ENCODE peak calls at places on chromosome 13, in five cellular contexts. A is body of pancreas, Y is HCT116, M is left lung, R is tibial nerve. W is an unnamed sample. For H3K9me3, the result is how much of the 10 kb centered on the place peaks cover.

GRCh38 chr13:41827507-41828213 is 133.2 kb downstream of the VWA8 start:
- DNase-seq in A (peak), Y (peak), M (no peak), R (peak), W (no peak)

GRCh38 chr13:110431851-110432294 is 124.8 kb downstream of the COL4A2 start:
- DNase-seq in A (no peak), Y (no peak), M (no peak), R (no peak), W (no peak)

GRCh38 chr13:66803759-66804456 is 426.2 kb downstream of the PCDH9 start:
- DNase-seq in A (no peak), Y (no peak), M (no peak), R (no peak), W (no peak)

GRCh38 chr13:43583331-43583730 is 203.4 kb downstream of the ENOX1 start:
- DNase-seq in A (no peak), Y (no peak), M (no peak), R (no peak), W (no peak)

GRCh38 chr13:50244913-50245574 is 229.8 kb downstream of the KCNRG start:
- DNase-seq in A (peak), Y (peak), M (peak), R (no peak), W (peak)

GRCh38 chr13:21076265-21076653 is 14.9 kb upstream of the LATS2 start:
- DNase-seq in A (no peak), Y (no peak), M (no peak), R (no peak), W (no peak)

GRCh38 chr13:20399961-20400360 is 125.7 kb downstream of the CRYL1 start:
- DNase-seq in A (no peak), Y (no peak), M (no peak), R (no peak), W (no peak)

GRCh38 chr13:21663197-21663596 is 7.7 kb upstream of the FGF9 start:
- DNase-seq in A (no peak), Y (no peak), M (no peak), R (no peak), W (no peak)

GRCh38 chr13:39273953-39274352 is 235.7 kb downstream of the NHLRC3 start:
- DNase-seq in A (peak), Y (no peak), M (no peak), R (no peak), W (no peak)

GRCh38 chr13:106033634-106034033 is 501.8 kb downstream of the EFNB2 start:
- DNase-seq in A (no peak), Y (no peak), M (no peak), R (no peak), W (no peak)

DNA sequence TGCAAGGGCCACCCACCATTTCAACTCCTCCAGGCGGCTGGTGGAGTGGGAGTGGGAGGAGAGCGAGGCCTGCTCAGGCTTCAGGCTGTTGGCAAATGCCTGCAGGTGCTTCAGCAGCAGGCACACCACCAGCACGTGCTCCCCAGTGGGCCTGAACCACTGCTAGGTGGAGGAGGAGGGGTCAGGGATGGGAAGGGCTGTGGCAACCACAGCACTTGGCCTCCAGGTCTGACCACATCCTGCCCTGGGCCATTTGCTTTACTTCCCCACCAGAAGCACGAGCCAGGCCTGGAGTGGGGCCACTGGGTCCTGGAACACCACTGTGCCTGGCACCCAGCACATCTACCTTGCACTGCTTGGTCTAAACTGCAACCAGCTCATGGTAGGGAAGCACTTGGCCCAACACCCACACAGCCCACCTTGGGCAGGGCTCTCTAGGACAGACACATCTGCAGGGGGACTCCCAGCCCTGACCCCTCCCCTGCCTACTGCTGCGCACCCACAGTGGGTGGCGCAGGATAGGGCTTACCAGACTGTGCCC is 26.2 kb downstream of the TUBA3C start:
- DNase-seq in A (no peak), Y (no peak), M (no peak), R (no peak), W (no peak)
- H3K9me3 ChIP-seq in A (under half), Y (under half), M (under half), R (under half), W (under half)

DNA sequence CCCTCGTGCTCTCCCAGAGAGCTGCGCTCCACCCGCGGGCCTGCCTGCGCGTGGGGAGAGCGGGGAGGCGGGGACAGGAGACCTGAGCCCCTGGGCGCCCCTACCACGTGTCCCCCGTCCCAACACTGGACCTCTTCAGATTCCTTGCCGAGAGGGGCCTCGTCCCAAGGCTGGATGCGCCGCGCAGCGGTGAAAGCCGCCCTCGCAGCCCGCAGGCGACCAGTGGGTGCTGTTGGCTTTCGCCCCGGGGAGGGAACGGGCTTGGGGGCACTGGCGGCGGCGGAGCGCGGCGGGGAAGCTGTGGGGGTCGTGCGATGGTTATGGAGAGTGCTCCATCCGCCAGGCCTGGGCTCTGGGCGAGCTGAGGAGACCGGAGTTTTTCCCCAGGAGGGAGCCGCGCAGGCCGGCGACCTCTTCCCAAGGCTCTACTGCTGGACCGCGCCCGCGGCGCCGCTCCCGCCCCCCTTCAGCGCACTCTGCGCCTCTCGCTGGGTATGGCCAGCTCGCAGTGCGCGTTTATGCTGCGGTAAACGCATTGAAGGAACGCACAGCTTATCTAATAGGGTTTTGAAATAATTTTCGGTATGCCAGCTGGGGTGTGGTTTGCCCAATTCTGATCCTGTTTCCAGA is 17.2 kb upstream of the RNF17 start:
- DNase-seq in A (no peak), Y (no peak), M (no peak), R (no peak), W (no peak)
- H3K27ac ChIP-seq in A (no peak), Y (no peak), M (no peak), R (no peak), W (no peak)

DNA sequence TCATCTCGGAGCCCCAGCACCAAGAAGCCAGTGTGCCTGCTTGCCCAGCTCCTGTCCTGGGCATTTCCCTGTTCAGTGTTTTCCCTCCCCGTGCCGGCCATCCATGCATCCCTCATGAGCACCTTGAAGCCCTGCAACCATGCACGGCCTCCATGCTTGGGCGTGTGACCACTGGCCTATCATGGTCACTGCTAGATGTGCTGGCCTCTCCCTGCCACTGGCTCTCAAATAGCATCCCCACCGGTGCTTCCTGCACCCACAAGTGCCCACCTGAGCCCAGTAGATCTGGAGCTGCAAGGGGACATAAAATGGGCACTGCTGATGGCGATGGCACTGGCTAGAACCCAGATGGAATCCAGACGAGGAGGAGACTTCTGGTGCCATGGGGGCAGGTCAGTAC is 126.0 kb downstream of the TUBA3C start:
- DNase-seq in A (no peak), Y (no peak), M (no peak), R (no peak), W (peak)
- H3K9me3 ChIP-seq in A (under half), Y (under half), M (under half), R (under half), W (under half)

DNA sequence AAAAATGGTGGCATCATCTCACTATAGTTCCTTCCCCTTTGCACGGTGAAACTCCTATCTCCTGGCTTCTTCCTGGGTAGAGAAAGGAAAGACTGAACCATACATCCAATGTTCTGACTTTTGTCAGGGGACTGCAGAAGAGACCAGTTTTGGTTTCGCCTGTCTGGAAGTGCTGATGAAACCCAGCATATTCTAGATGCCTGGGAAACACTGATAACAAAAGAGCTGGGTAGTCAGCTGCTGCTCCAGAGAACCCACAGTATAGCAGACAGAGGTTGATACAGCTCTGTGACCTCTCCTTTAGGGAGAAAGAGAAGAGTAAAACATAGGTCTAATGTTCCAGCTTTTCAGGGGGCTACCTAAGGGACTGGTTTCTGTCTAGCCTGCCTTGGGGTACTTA is 695.3 kb downstream of the DIAPH3 start:
- DNase-seq in A (no peak), Y (no peak), M (no peak), R (no peak), W (no peak)
- H3K27ac ChIP-seq in A (no peak), Y (no peak), M (no peak), R (no peak), W (no peak)

GRCh38 chr13:18949970-18950369 is 231.7 kb downstream of the TUBA3C start:
- DNase-seq in A (no peak), Y (no peak), M (no peak), R (no peak), W (no peak)
- H3K9me3 ChIP-seq in A (under half), Y (under half), M (under half), R (under half), W (under half)

DNA sequence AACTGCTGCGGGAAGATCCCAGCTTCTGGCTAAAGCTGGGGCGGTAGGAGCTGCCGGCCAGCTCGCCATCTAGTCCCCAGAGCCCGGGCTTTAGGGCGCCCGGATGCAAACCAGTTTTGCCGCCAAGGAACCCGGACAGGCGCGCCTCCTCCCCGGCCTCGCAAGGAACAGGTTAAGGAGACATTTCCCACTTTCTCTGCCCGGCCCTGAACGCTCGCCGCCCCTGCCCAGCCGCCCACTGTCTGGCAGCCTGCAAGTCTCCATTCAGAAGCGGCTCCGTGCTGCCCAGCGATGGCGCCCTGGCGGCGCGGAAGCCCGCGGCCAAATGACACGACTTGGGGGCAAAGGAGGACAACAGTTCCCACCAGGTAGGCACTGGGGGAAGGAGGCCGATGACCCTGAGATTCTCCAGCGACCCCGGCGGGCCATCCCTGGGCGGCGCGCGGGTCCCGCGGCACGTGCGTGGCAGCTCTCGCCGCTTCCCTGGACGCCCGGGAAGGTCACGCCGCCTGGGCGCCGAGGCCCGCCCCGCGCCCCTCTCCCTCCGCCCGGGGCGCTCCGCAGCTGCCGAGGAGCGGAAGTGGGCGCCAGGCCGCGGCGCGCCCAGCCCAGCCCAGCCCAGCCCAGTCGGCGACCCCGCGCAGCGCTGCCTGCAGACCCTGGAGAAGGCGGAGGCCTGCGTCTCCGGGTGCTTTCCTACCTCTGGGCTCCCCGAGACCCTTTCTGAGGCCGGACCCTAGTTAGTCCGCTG is 42.2 kb upstream of the HNRNPA1L2 start:
- DNase-seq in A (peak), Y (no peak), M (no peak), R (no peak), W (peak)
- H3K27ac ChIP-seq in A (peak), Y (no peak), M (no peak), R (peak), W (no peak)

DNA sequence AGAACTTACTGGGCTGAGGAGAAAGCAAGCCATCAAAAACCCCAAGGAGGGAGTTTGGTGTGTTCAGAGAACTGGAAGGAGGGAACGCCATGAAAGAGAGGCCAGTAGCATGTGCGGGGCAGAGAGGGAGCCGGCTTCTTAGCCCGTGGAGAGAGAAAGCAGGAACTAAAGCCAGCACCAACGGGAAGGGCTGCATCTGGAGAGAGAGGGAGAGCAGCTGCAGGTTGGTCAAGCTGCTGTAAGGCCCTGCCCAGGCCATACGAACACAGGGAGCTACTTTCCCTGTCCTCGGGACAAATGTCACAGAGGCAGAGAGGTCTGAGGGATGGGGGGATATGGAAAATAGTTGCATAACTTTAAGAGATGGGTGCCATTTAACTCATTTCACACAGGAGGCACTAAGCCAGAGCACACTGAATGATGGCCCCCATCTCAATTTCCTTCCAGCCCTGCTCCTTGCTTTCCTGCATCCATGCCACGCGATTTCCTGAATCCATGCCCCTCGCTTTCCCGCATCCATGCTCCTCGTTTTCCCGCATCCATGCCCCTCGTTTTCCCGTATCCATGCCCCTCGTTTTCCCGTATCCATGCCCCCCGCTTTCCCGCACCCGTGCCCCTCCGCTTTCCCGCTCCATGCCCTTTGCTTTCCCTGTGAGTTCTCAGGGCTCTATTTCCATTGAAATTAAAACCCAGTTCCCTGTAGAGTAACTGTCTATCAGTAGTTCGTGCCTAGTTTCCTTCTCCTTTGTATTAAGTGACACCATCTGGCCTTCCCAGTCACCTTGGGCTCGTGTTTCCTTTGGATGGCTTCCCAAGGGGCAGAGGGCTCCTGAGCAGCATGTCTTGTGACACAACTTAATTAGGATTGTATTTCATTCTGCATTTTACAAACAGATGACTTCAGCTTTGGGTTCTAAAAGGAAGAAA is 31.5 kb upstream of the TPT1 start:
- DNase-seq in A (no peak), Y (no peak), M (no peak), R (no peak), W (no peak)
- H3K9me3 ChIP-seq in A (under half), Y (under half), M (under half), R (under half), W (under half)

GRCh38 chr13:74035881-74036280 is 98.3 kb downstream of the KLF12 start:
- DNase-seq in A (no peak), Y (no peak), M (no peak), R (no peak), W (no peak)
- H3K27ac ChIP-seq in A (no peak), Y (no peak), M (no peak), R (no peak), W (no peak)

GRCh38 chr13:71785361-71785760 is 81.6 kb downstream of the DACH1 start:
- DNase-seq in A (no peak), Y (no peak), M (no peak), R (no peak), W (no peak)
- H3K9me3 ChIP-seq in A (under half), Y (under half), M (under half), R (under half), W (under half)

GRCh38 chr13:98328511-98328910 is 151.4 kb upstream of the RNF113B start:
- DNase-seq in A (no peak), Y (no peak), M (no peak), R (no peak), W (no peak)
- H3K27ac ChIP-seq in A (no peak), Y (no peak), M (no peak), R (no peak), W (no peak)

W was measured in aorta.